ENCODE peak calls at places on chromosomes 6 and 20, in eight cellular contexts. L is endothelial cell, X is ACHN, Q is putamen, U is neural crest cell, K is renal cortical epithelial cell, F is HEK293T, H is NCI-H526 treated with DMSO at 0.1 percent for 48 hours. P is an unnamed sample.

GRCh38 chr20:10626896-10627295 is 46.9 kb downstream of the JAG1 start:
- DNase-seq in K (no peak), Q (no peak), F (no peak), X (no peak), H (no peak), L (no peak), U (no peak), P (no peak)

GRCh38 chr6:43172127-43173007 is 1.3 kb downstream of the SRF start:
- DNase-seq in K (peak; percentile 36), L (peak; percentile 49), X (peak; percentile 27), H (peak; percentile 33), F (peak; percentile 40), U (peak; percentile 33), Q (peak; percentile 20), P (peak; percentile 31)

GRCh38 chr6:130760006-130760405 is 67.2 kb upstream of the SMLR1 start:
- DNase-seq in Q (no peak), X (peak; percentile 35), H (no peak), L (peak; percentile 36), U (peak; percentile 9), F (peak; percentile 50), K (peak; percentile 31), P (no peak)

GRCh38 chr20:50233325-50234212 is 42.9 kb downstream of the CEBPB start:
- DNase-seq in F (no peak), Q (no peak), K (no peak), H (no peak), X (no peak), U (no peak), L (no peak), P (no peak)

GRCh38 chr6:148835920-148836441 is 89.2 kb downstream of the UST start:
- DNase-seq in K (no peak), X (no peak), Q (no peak), L (no peak), F (no peak), H (no peak), U (no peak), P (no peak)

GRCh38 chr20:1955289-1955688 is 38.6 kb downstream of the PDYN start:
- DNase-seq in L (no peak), K (no peak), Q (no peak), H (no peak), X (no peak), F (no peak), U (no peak), P (no peak)

GRCh38 chr20:58231678-58232077 is 3.2 kb upstream of the ANKRD60 start:
- DNase-seq in L (no peak), U (no peak), K (peak; percentile 15), H (peak; percentile 28), Q (no peak), F (no peak), X (peak; percentile 28), P (no peak)

GRCh38 chr6:57173056-57173885 is 1.1 kb downstream of the BAG2 start:
- DNase-seq in U (no peak), F (peak; percentile 12), Q (peak; percentile 29), L (no peak), K (peak; percentile 13), X (peak; percentile 45), H (peak; percentile 13), P (no peak)

GRCh38 chr6:89471287-89471867 is 38.4 kb downstream of the ANKRD6 start:
- DNase-seq in H (no peak), K (no peak), L (peak; percentile 26), U (no peak), X (no peak), F (no peak), Q (no peak), P (no peak)

GRCh38 chr6:34571388-34571787 is 15.3 kb upstream of the SPDEF start:
- DNase-seq in K (no peak), L (no peak), Q (no peak), F (no peak), U (no peak), X (no peak), H (no peak), P (no peak)

GRCh38 chr20:38805958-38806854 is 709 bp downstream of the PPP1R16B start:
- DNase-seq in X (no peak), H (no peak), U (peak; percentile 23), K (no peak), L (peak; percentile 37), Q (no peak), F (peak; percentile 39), P (peak; percentile 38)

GRCh38 chr6:156816505-156816904 is 39.3 kb downstream of the ARID1B start:
- DNase-seq in L (no peak), Q (no peak), U (no peak), X (no peak), K (no peak), F (no peak), H (no peak), P (no peak)

GRCh38 chr6:111468329-111469012 is 14.5 kb downstream of the REV3L start:
- DNase-seq in U (no peak), F (no peak), K (no peak), L (no peak), H (no peak), X (no peak), Q (no peak), P (no peak)

GRCh38 chr6:14638932-14639875 is 521.6 kb downstream of the CD83 start:
- DNase-seq in Q (no peak), X (no peak), L (no peak), H (no peak), K (peak; percentile 29), U (no peak), F (peak; percentile 31), P (no peak)

GRCh38 chr20:48210111-48211029 is 425.1 kb upstream of the SULF2 start:
- DNase-seq in K (no peak), F (no peak), H (no peak), L (no peak), Q (no peak), U (no peak), X (no peak), P (no peak)

GRCh38 chr6:15595461-15596173 is 67.2 kb downstream of the DTNBP1 start:
- DNase-seq in F (no peak), K (peak; percentile 54), Q (peak; percentile 22), L (no peak), X (no peak), U (no peak), H (no peak), P (no peak)

GRCh38 chr20:38523697-38524096 is 51.1 kb downstream of the RALGAPB start:
- DNase-seq in Q (no peak), K (peak; percentile 61), X (peak; percentile 12), F (no peak), H (no peak), U (no peak), L (no peak), P (no peak)

GRCh38 chr6:10190042-10190441 is 224.8 kb downstream of the TFAP2A start:
- DNase-seq in F (no peak), Q (no peak), U (no peak), L (no peak), X (no peak), K (peak; percentile 18), H (no peak), P (no peak)

GRCh38 chr6:46271728-46272127 is 100.9 kb upstream of the ENPP5 start:
- DNase-seq in Q (no peak), H (no peak), L (no peak), X (no peak), U (no peak), F (no peak), K (no peak), P (no peak)

GRCh38 chr6:160979063-160979708 is 12.4 kb upstream of the MAP3K4 start:
- DNase-seq in K (no peak), F (no peak), X (no peak), H (no peak), L (no peak), Q (no peak), U (no peak), P (no peak)

GRCh38 chr6:7313505-7314165 is 636 bp upstream of the SSR1 start:
- DNase-seq in H (no peak), X (no peak), F (no peak), U (no peak), L (no peak), K (peak; percentile 19), Q (no peak), P (no peak)

GRCh38 chr20:2780948-2781347 is 19.5 kb downstream of the CPXM1 start:
- DNase-seq in X (no peak), U (no peak), L (no peak), H (no peak), F (peak; percentile 7), K (no peak), Q (no peak), P (no peak)

GRCh38 chr20:23023621-23024187 is 11.4 kb upstream of the SSTR4 start:
- DNase-seq in F (no peak), Q (no peak), L (no peak), K (peak; percentile 31), U (no peak), X (no peak), H (no peak), P (no peak)

GRCh38 chr6:89406157-89406556 is 5.9 kb downstream of the RRAGD start:
- DNase-seq in L (no peak), U (no peak), K (no peak), Q (no peak), F (no peak), X (no peak), H (no peak), P (peak; percentile 26)

GRCh38 chr6:131381052-131381451 is 192.0 kb upstream of the ARG1 start:
- DNase-seq in L (no peak), K (no peak), H (no peak), Q (no peak), F (no peak), U (no peak), X (no peak), P (no peak)

GRCh38 chr20:63351380-63351700 is 9.8 kb downstream of the CHRNA4 start:
- DNase-seq in Q (no peak), F (no peak), K (no peak), X (no peak), L (no peak), H (no peak), U (no peak), P (no peak)

GRCh38 chr20:43963872-43964791 is 49.5 kb downstream of the TOX2 start:
- DNase-seq in U (no peak), X (no peak), K (no peak), L (peak; percentile 31), Q (peak; percentile 14), F (no peak), H (no peak), P (no peak)

P was measured in head of caudate nucleus.